ENCODE peak calls at places on chromosomes 4 and X, in seven cellular contexts. One of them, this sample, is unnamed.

GRCh38 chr4:150582881-150583286 is 933 bp downstream of the MAB21L2 start:
- DNase-seq in stomach: no peak
- DNase-seq in HepG2: no peak
- DNase-seq in sigmoid colon: peak; percentile 78
- DNase-seq in prostate gland: no peak
- DNase-seq in transverse colon: no peak
- DNase-seq in SK-N-SH: peak; percentile 48
- DNase-seq in this sample: no peak

GRCh38 chr4:15149842-15150592 is 147.7 kb downstream of the CPEB2 start:
- DNase-seq in stomach: peak; percentile 60
- DNase-seq in HepG2: peak; percentile 93
- DNase-seq in sigmoid colon: peak; percentile 90
- DNase-seq in prostate gland: peak; percentile 94
- DNase-seq in transverse colon: peak; percentile 46
- DNase-seq in SK-N-SH: peak; percentile 54
- DNase-seq in this sample: peak; percentile 57

GRCh38 chrX:111505783-111506182 is 5.7 kb upstream of the SERTM2 start:
- DNase-seq in stomach: no peak
- DNase-seq in HepG2: no peak
- DNase-seq in sigmoid colon: no peak
- DNase-seq in prostate gland: no peak
- DNase-seq in transverse colon: no peak
- DNase-seq in SK-N-SH: no peak
- DNase-seq in this sample: no peak

GRCh38 chr4:103400405-103400804 is 202.3 kb upstream of the CENPE start:
- DNase-seq in stomach: no peak
- DNase-seq in HepG2: peak; percentile 38
- DNase-seq in sigmoid colon: no peak
- DNase-seq in prostate gland: no peak
- DNase-seq in transverse colon: no peak
- DNase-seq in SK-N-SH: no peak
- DNase-seq in this sample: no peak

GRCh38 chrX:118497180-118497814 is 1.7 kb downstream of the DOCK11 start:
- DNase-seq in stomach: no peak
- DNase-seq in HepG2: peak; percentile 20
- DNase-seq in sigmoid colon: no peak
- DNase-seq in prostate gland: no peak
- DNase-seq in transverse colon: no peak
- DNase-seq in SK-N-SH: no peak
- DNase-seq in this sample: no peak

GRCh38 chr4:80361329-80361900 is 25.9 kb downstream of the CFAP299 start:
- DNase-seq in stomach: no peak
- DNase-seq in HepG2: peak; percentile 5
- DNase-seq in sigmoid colon: no peak
- DNase-seq in prostate gland: no peak
- DNase-seq in transverse colon: no peak
- DNase-seq in SK-N-SH: peak; percentile 21
- DNase-seq in this sample: no peak

GRCh38 chr4:108477527-108478108 is 142.8 kb upstream of the RPL34 start:
- DNase-seq in stomach: no peak
- DNase-seq in HepG2: no peak
- DNase-seq in sigmoid colon: no peak
- DNase-seq in prostate gland: no peak
- DNase-seq in transverse colon: no peak
- DNase-seq in SK-N-SH: no peak
- DNase-seq in this sample: no peak

GRCh38 chr4:97498875-97499274 is 644.4 kb downstream of the STPG2 start:
- DNase-seq in stomach: no peak
- DNase-seq in HepG2: no peak
- DNase-seq in sigmoid colon: no peak
- DNase-seq in prostate gland: no peak
- DNase-seq in transverse colon: no peak
- DNase-seq in SK-N-SH: no peak
- DNase-seq in this sample: no peak

GRCh38 chr4:124282301-124282898 is 430.1 kb downstream of the ANKRD50 start:
- DNase-seq in stomach: no peak
- DNase-seq in HepG2: no peak
- DNase-seq in sigmoid colon: no peak
- DNase-seq in prostate gland: peak; percentile 63
- DNase-seq in transverse colon: no peak
- DNase-seq in SK-N-SH: no peak
- DNase-seq in this sample: no peak

GRCh38 chr4:101944649-101945048 is 154.1 kb downstream of the BANK1 start:
- DNase-seq in stomach: no peak
- DNase-seq in HepG2: no peak
- DNase-seq in sigmoid colon: no peak
- DNase-seq in prostate gland: no peak
- DNase-seq in transverse colon: no peak
- DNase-seq in SK-N-SH: no peak
- DNase-seq in this sample: no peak

GRCh38 chr4:83644677-83645639 is 109.0 kb downstream of the GPAT3 start:
- DNase-seq in stomach: no peak
- DNase-seq in HepG2: peak; percentile 52
- DNase-seq in sigmoid colon: no peak
- DNase-seq in prostate gland: peak; percentile 43
- DNase-seq in transverse colon: no peak
- DNase-seq in SK-N-SH: peak; percentile 41
- DNase-seq in this sample: no peak

GRCh38 chr4:110793381-110793801 is 170.5 kb upstream of the PITX2 start:
- DNase-seq in stomach: no peak
- DNase-seq in HepG2: no peak
- DNase-seq in sigmoid colon: no peak
- DNase-seq in prostate gland: no peak
- DNase-seq in transverse colon: no peak
- DNase-seq in SK-N-SH: no peak
- DNase-seq in this sample: no peak

GRCh38 chrX:18995216-18995615 is 11.3 kb upstream of the PHKA2 start:
- DNase-seq in stomach: no peak
- DNase-seq in HepG2: peak; percentile 47
- DNase-seq in sigmoid colon: no peak
- DNase-seq in prostate gland: no peak
- DNase-seq in transverse colon: no peak
- DNase-seq in SK-N-SH: no peak
- DNase-seq in this sample: no peak

GRCh38 chr4:143336828-143337599 is at the start of gene GAB1:
- DNase-seq in stomach: peak; percentile 77
- DNase-seq in HepG2: peak; percentile 71
- DNase-seq in sigmoid colon: peak; percentile 89
- DNase-seq in prostate gland: peak; percentile 68
- DNase-seq in transverse colon: peak; percentile 86
- DNase-seq in SK-N-SH: peak; percentile 82
- DNase-seq in this sample: peak; percentile 77

GRCh38 chr4:156111706-156112105 is 158.0 kb upstream of the CTSO start:
- DNase-seq in stomach: no peak
- DNase-seq in HepG2: no peak
- DNase-seq in sigmoid colon: no peak
- DNase-seq in prostate gland: no peak
- DNase-seq in transverse colon: no peak
- DNase-seq in SK-N-SH: no peak
- DNase-seq in this sample: no peak

GRCh38 chr4:155639674-155640529 is 26.7 kb upstream of the GUCY1A1 start:
- DNase-seq in stomach: no peak
- DNase-seq in HepG2: no peak
- DNase-seq in sigmoid colon: no peak
- DNase-seq in prostate gland: no peak
- DNase-seq in transverse colon: no peak
- DNase-seq in SK-N-SH: no peak
- DNase-seq in this sample: no peak

GRCh38 chr4:121669163-121669550 is 27.6 kb downstream of the ANXA5 start:
- DNase-seq in stomach: no peak
- DNase-seq in HepG2: no peak
- DNase-seq in sigmoid colon: no peak
- DNase-seq in prostate gland: no peak
- DNase-seq in transverse colon: no peak
- DNase-seq in SK-N-SH: no peak
- DNase-seq in this sample: no peak

GRCh38 chr4:6967846-6968340 is 58.3 kb downstream of the TBC1D14 start:
- DNase-seq in stomach: no peak
- DNase-seq in HepG2: no peak
- DNase-seq in sigmoid colon: no peak
- DNase-seq in prostate gland: no peak
- DNase-seq in transverse colon: no peak
- DNase-seq in SK-N-SH: no peak
- DNase-seq in this sample: no peak

GRCh38 chrX:24990585-24990984 is 25.2 kb downstream of the ARX start:
- DNase-seq in stomach: no peak
- DNase-seq in HepG2: no peak
- DNase-seq in sigmoid colon: no peak
- DNase-seq in prostate gland: no peak
- DNase-seq in transverse colon: no peak
- DNase-seq in SK-N-SH: no peak
- DNase-seq in this sample: no peak

GRCh38 chrX:150255441-150256296 is 107.4 kb upstream of the MAMLD1 start:
- DNase-seq in stomach: no peak
- DNase-seq in HepG2: no peak
- DNase-seq in sigmoid colon: peak; percentile 29
- DNase-seq in prostate gland: no peak
- DNase-seq in transverse colon: no peak
- DNase-seq in SK-N-SH: no peak
- DNase-seq in this sample: no peak

GRCh38 chrX:19579485-19579884 is 64.2 kb upstream of the MAP3K15 start:
- DNase-seq in stomach: no peak
- DNase-seq in HepG2: no peak
- DNase-seq in sigmoid colon: no peak
- DNase-seq in prostate gland: no peak
- DNase-seq in transverse colon: no peak
- DNase-seq in SK-N-SH: no peak
- DNase-seq in this sample: no peak

GRCh38 chrX:125132274-125132673 is 187.4 kb upstream of the TEX13C start:
- DNase-seq in stomach: no peak
- DNase-seq in HepG2: peak; percentile 0
- DNase-seq in sigmoid colon: no peak
- DNase-seq in prostate gland: no peak
- DNase-seq in transverse colon: no peak
- DNase-seq in SK-N-SH: peak; percentile 14
- DNase-seq in this sample: no peak

DNA sequence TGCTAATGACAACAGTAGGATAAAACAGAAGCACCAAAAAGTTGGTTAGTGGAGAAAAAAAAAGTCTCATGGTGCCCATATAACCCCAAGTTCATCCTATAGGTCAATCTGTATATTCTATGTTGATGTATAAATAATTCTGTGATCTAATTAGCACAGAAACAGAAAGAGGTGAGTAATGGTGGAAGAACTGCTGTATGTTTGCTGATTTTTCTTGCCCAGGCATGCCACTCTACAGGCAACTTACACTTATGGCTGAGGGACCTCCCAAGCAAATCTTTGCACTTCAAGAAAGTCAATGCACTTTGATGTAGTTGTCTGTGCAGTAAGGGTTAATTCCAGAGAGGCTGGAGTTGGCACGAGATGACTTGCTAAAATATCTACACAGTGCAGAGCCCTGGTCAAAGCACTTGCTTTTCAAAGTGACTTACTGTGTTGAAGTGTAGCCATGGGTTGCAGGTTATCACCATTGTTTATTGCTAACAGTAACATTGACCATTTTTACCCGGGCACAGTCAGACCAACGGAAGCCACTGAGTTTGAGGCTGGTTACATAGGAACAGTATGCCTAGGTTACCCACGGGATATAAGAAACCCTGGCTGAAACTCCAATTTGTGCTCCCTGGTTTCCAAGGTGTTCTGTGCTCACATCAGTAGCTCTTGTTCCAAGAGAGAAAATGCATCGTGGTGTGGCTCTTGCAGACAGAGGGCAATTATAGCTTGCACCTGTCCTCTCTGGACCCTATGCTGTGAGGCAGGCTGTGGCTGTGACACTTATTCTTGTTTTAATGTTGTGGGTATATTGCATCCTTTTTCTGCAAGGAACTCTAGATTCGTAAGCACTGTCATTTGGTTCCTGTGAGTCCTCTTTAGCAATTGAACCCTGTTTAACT is 141.3 kb upstream of the FTHL17 start:
- DNase-seq in stomach: peak; percentile 26
- DNase-seq in HepG2: no peak
- DNase-seq in sigmoid colon: no peak
- DNase-seq in prostate gland: no peak
- DNase-seq in transverse colon: no peak
- DNase-seq in SK-N-SH: no peak
- DNase-seq in this sample: no peak
- TF ChIP-seq POLR2AphosphoS5 in stomach: no peak
- TF ChIP-seq POLR2AphosphoS5 in HepG2: no peak
- TF ChIP-seq POLR2AphosphoS5 in sigmoid colon: no peak
- TF ChIP-seq POLR2AphosphoS5 in prostate gland: no peak
- TF ChIP-seq POLR2AphosphoS5 in transverse colon: no peak
- TF ChIP-seq POLR2AphosphoS5 in SK-N-SH: no peak
- TF ChIP-seq POLR2AphosphoS5 in this sample: no peak

DNA sequence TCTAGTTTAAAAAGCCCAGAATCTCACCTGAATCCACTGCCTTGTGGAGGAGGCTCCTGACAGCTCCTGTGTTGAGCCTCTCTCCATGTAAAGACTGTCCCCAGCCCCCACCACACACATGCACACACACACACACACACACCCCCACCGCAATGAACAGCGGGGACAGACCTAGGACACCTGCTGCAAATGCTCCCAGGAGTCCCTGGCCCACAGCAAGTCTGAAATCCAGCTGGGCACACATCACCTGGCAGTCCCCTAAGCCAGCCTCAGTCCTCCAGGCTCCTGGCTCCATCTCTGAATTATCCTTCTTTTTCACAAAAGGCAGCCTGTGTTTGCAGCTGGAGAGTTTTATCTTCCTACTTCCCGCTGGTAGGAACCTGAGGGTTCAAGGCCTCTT is 6.6 kb upstream of the FAM53A start:
- DNase-seq in stomach: no peak
- DNase-seq in HepG2: no peak
- DNase-seq in sigmoid colon: peak; percentile 30
- DNase-seq in prostate gland: no peak
- DNase-seq in transverse colon: no peak
- DNase-seq in SK-N-SH: no peak
- DNase-seq in this sample: no peak
- H3K36me3 ChIP-seq in stomach: peaks cover 53% of the 10 kb centered on the region
- H3K36me3 ChIP-seq in HepG2: peaks cover 12% of the 10 kb centered on the region
- H3K36me3 ChIP-seq in sigmoid colon: peaks cover 53% of the 10 kb centered on the region
- H3K36me3 ChIP-seq in prostate gland: peaks cover 3% of the 10 kb centered on the region
- H3K36me3 ChIP-seq in transverse colon: peaks cover 18% of the 10 kb centered on the region
- H3K36me3 ChIP-seq in SK-N-SH: peaks cover 40% of the 10 kb centered on the region
- H3K36me3 ChIP-seq in this sample: no peaks in the 10 kb centered on the region

GRCh38 chr4:133151681-133152329 is 2.7 kb downstream of the PCDH10 start:
- DNase-seq in stomach: no peak
- DNase-seq in HepG2: no peak
- DNase-seq in sigmoid colon: peak; percentile 62
- DNase-seq in prostate gland: no peak
- DNase-seq in transverse colon: no peak
- DNase-seq in SK-N-SH: peak; percentile 44
- DNase-seq in this sample: no peak
- TF ChIP-seq CTCF in stomach: no peak
- TF ChIP-seq CTCF in HepG2: no peak
- TF ChIP-seq CTCF in sigmoid colon: no peak
- TF ChIP-seq CTCF in prostate gland: no peak
- TF ChIP-seq CTCF in transverse colon: no peak
- TF ChIP-seq CTCF in SK-N-SH: no peak
- TF ChIP-seq CTCF in this sample: no peak

DNA sequence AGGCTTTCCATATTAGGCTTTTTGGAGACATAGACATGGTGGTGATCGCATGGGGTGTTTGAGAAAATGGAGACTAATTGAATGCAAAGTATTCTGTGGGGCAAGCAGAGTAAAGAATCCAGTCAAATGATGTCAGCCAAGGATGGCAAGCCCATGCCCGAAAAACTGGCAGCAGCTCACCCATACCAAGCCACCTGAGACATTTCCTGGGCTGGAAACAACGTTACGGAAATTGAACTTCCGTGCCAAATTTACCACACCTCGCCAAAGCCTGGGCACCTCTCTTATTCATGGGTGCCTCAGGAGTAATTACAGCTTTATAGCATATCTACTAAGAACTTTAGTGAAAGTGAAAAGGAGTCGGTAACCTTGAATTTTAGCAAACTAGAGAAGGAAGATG is 166.4 kb downstream of the CBR4 start:
- DNase-seq in stomach: no peak
- DNase-seq in HepG2: no peak
- DNase-seq in sigmoid colon: no peak
- DNase-seq in prostate gland: peak; percentile 66
- DNase-seq in transverse colon: no peak
- DNase-seq in SK-N-SH: no peak
- DNase-seq in this sample: peak; percentile 75
- TF ChIP-seq POLR2AphosphoS5 in stomach: no peak
- TF ChIP-seq POLR2AphosphoS5 in HepG2: no peak
- TF ChIP-seq POLR2AphosphoS5 in sigmoid colon: no peak
- TF ChIP-seq POLR2AphosphoS5 in prostate gland: peak; percentile 63
- TF ChIP-seq POLR2AphosphoS5 in transverse colon: no peak
- TF ChIP-seq POLR2AphosphoS5 in SK-N-SH: no peak
- TF ChIP-seq POLR2AphosphoS5 in this sample: no peak